ENCODE peak calls at places on chromosomes 6 and 20, in ten cellular contexts. O is mesothelial cell of epicardium; K is HCT116; W is body of pancreas; V is CD4-positive, alpha-beta T cell; F is lower lobe of right lung; M is mammary epithelial cell; I is AG10803; Y is nephron progenitor cell; U is dorsolateral prefrontal cortex. Q is an unnamed sample.

GRCh38 chr6:160973311-160973710 is 18.3 kb upstream of the MAP3K4 start:
- DNase-seq in O (no peak), K (no peak), W (no peak), V (no peak), F (no peak), M (no peak), I (peak; percentile 81), Y (no peak), U (no peak), Q (no peak)

GRCh38 chr6:111871207-111871606 is 2.0 kb downstream of the FYN start:
- DNase-seq in O (no peak), K (no peak), W (no peak), V (no peak), F (no peak), M (no peak), I (peak; percentile 14), Y (no peak), U (no peak), Q (no peak)

GRCh38 chr6:100663219-100663863 is 198.6 kb upstream of the SIM1 start:
- DNase-seq in O (no peak), K (no peak), W (no peak), V (no peak), F (no peak), M (peak; percentile 85), I (peak; percentile 77), Y (no peak), U (no peak), Q (no peak)

GRCh38 chr20:40416274-40416673 is 272.8 kb downstream of the MAFB start:
- DNase-seq in O (no peak), K (no peak), W (no peak), V (no peak), F (no peak), M (peak; percentile 78), I (no peak), Y (no peak), U (no peak), Q (no peak)

GRCh38 chr6:161137839-161138544 is 135.9 kb downstream of the AGPAT4 start:
- DNase-seq in O (no peak), K (no peak), W (no peak), V (no peak), F (no peak), M (peak; percentile 90), I (peak; percentile 12), Y (no peak), U (no peak), Q (no peak)

GRCh38 chr6:3471286-3471685 is 14.4 kb upstream of the SLC22A23 start:
- DNase-seq in O (no peak), K (no peak), W (peak; percentile 12), V (no peak), F (no peak), M (no peak), I (no peak), Y (no peak), U (no peak), Q (no peak)

GRCh38 chr6:52312461-52312860 is 27.9 kb upstream of the MCM3 start:
- DNase-seq in O (no peak), K (no peak), W (no peak), V (no peak), F (no peak), M (no peak), I (no peak), Y (no peak), U (no peak), Q (no peak)

GRCh38 chr6:33019358-33019757 is 10.0 kb upstream of the HLA-DOA start:
- DNase-seq in O (no peak), K (no peak), W (no peak), V (no peak), F (no peak), M (no peak), I (no peak), Y (no peak), U (no peak), Q (no peak)

GRCh38 chr20:45322952-45323383 is 14.9 kb upstream of the MATN4 start:
- DNase-seq in O (no peak), K (peak; percentile 31), W (peak; percentile 88), V (no peak), F (peak; percentile 78), M (peak; percentile 51), I (peak; percentile 47), Y (no peak), U (peak; percentile 56), Q (no peak)
- TF ChIP-seq CTCF in O (no peak), K (peak; percentile 79), W (peak; percentile 34), V (no peak), F (peak; percentile 33), M (no peak), I (peak; percentile 24), Y (no peak), U (no peak), Q (no peak)

DNA sequence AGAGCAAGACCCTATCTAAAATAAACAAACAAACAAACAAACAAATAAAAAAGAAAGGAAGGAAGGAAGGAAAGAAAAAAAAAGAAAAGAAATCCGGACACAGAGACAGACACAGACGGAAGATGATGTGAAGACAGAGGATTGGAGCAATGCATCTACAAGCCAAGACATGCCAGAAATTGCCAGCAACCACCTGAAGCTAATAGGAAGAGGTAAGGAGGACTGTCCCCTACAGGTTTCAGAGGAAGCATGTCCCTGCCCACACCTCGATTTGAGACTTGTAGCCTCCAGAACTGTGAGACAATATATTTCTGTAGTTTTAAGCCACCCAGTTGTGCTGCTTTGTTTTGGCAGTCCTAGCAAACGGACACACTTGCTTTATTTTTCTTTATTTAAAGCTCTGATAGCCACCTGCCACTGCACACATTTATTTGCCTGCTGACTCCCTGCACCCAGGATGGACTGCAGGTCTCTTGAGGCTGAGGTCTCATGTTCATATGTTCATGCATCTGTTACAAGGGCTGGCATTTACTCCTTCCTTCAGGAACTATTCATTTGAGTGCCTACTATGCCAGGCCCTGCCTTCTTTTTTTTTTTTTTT is 20.7 kb upstream of the ZMYND8 start:
- DNase-seq in O (no peak), K (no peak), W (no peak), V (no peak), F (no peak), M (peak; percentile 82), I (no peak), Y (no peak), U (no peak), Q (no peak)
- TF ChIP-seq CTCF in O (no peak), K (no peak), W (no peak), V (no peak), F (no peak), M (peak; percentile 81), I (no peak), Y (no peak), U (no peak), Q (no peak)

GRCh38 chr20:63380346-63380870 is 19.3 kb upstream of the CHRNA4 start:
- DNase-seq in O (no peak), K (no peak), W (no peak), V (no peak), F (no peak), M (no peak), I (no peak), Y (no peak), U (no peak), Q (no peak)

GRCh38 chr20:63377256-63378114 is 16.3 kb upstream of the CHRNA4 start:
- DNase-seq in O (no peak), K (no peak), W (no peak), V (no peak), F (no peak), M (no peak), I (no peak), Y (peak; percentile 88), U (no peak), Q (peak; percentile 48)

GRCh38 chr20:63379296-63379695 is 18.1 kb upstream of the CHRNA4 start:
- DNase-seq in O (no peak), K (no peak), W (no peak), V (no peak), F (no peak), M (no peak), I (no peak), Y (no peak), U (no peak), Q (no peak)

GRCh38 chr20:63378115-63378429 is 16.9 kb upstream of the CHRNA4 start:
- DNase-seq in O (no peak), K (no peak), W (no peak), V (no peak), F (no peak), M (no peak), I (no peak), Y (no peak), U (no peak), Q (no peak)

GRCh38 chr20:63378626-63379025 is 17.5 kb upstream of the CHRNA4 start:
- DNase-seq in O (no peak), K (no peak), W (no peak), V (no peak), F (no peak), M (no peak), I (no peak), Y (peak; percentile 68), U (no peak), Q (no peak)
- TF ChIP-seq CTCF in O (no peak), K (no peak), W (no peak), V (no peak), F (no peak), M (no peak), I (no peak), Y (no peak), U (no peak), Q (peak; percentile 10)

GRCh38 chr6:127210725-127211124 is 55.9 kb upstream of the RNF146 start:
- DNase-seq in O (no peak), K (no peak), W (no peak), V (no peak), F (no peak), M (no peak), I (no peak), Y (no peak), U (no peak), Q (no peak)
- TF ChIP-seq CTCF in O (no peak), K (no peak), W (no peak), V (no peak), F (no peak), M (no peak), I (no peak), Y (no peak), U (no peak), Q (no peak)

Q was measured in progenitor cell of endocrine pancreas.